ENCODE peak calls at places on chromosomes 1 and 21, in four cellular contexts. N is KBM-7, J is tibial nerve, S is NCI-H187. T is an unnamed sample.

GRCh38 chr1:219790834-219791615 is 137.3 kb downstream of the SLC30A10 start:
- DNase-seq in N (no peak), S (no peak), J (no peak), T (no peak)

GRCh38 chr1:203871114-203871875 is 9.9 kb downstream of the SNRPE start:
- DNase-seq in N (peak; percentile 55), J (no peak), S (no peak), T (peak; percentile 79)

GRCh38 chr1:33609739-33610138 is 137.3 kb downstream of the ZSCAN20 start:
- DNase-seq in N (no peak), J (no peak), S (no peak), T (no peak)

GRCh38 chr1:61585714-61586113 is 139.2 kb downstream of the TM2D1 start:
- DNase-seq in J (no peak), S (no peak), N (peak; percentile 24), T (no peak)

GRCh38 chr1:9100471-9101043 is 28.3 kb downstream of the GPR157 start:
- DNase-seq in N (no peak), J (no peak), S (no peak), T (no peak)

GRCh38 chr1:204194080-204194479 is 2.2 kb downstream of the KISS1 start:
- DNase-seq in J (no peak), S (no peak), N (no peak), T (no peak)

GRCh38 chr1:173193639-173194038 is 13.5 kb downstream of the TNFSF4 start:
- DNase-seq in S (no peak), J (no peak), N (peak; percentile 69), T (no peak)

GRCh38 chr1:59707216-59707615 is 107.5 kb upstream of the HOOK1 start:
- DNase-seq in S (no peak), N (no peak), J (no peak), T (peak; percentile 20)

GRCh38 chr1:82464362-82464931 is 663.7 kb downstream of the ADGRL2 start:
- DNase-seq in N (no peak), S (no peak), J (peak; percentile 14), T (peak; percentile 15)

GRCh38 chr1:33957854-33958253 is 94.0 kb downstream of the HMGB4 start:
- DNase-seq in N (no peak), J (no peak), S (no peak), T (peak; percentile 69)

GRCh38 chr1:66300986-66301451 is 232.9 kb upstream of the SGIP1 start:
- DNase-seq in J (no peak), S (no peak), N (peak; percentile 38), T (no peak)

GRCh38 chr21:44958471-44959191 is 18.8 kb downstream of the SLX9 start:
- DNase-seq in S (no peak), N (no peak), J (peak; percentile 65), T (peak; percentile 48)

GRCh38 chr21:15740383-15740782 is 10.6 kb downstream of the USP25 start:
- DNase-seq in S (no peak), J (no peak), N (no peak), T (no peak)

GRCh38 chr1:188128761-188129160 is 1300.0 kb downstream of the PLA2G4A start:
- DNase-seq in S (no peak), J (no peak), N (no peak), T (no peak)

GRCh38 chr1:59443355-59443754 is 146.5 kb downstream of the FGGY start:
- DNase-seq in S (no peak), J (no peak), N (no peak), T (no peak)

GRCh38 chr1:53089478-53090226 is 27.6 kb downstream of the PODN start:
- DNase-seq in J (no peak), S (no peak), N (no peak), T (no peak)

GRCh38 chr1:59833991-59834390 is 19.2 kb downstream of the HOOK1 start:
- DNase-seq in N (no peak), S (no peak), J (no peak), T (no peak)

GRCh38 chr1:200588698-200589097 is 31.9 kb downstream of the KIF14 start:
- DNase-seq in J (no peak), N (peak; percentile 9), S (no peak), T (no peak)

GRCh38 chr1:178371999-178372398 is 124.8 kb downstream of the CLEC20A start:
- DNase-seq in N (no peak), J (no peak), S (no peak), T (no peak)

GRCh38 chr1:42949312-42950145 is 9.1 kb downstream of the SLC2A1 start:
- DNase-seq in N (no peak), S (no peak), J (no peak), T (no peak)

GRCh38 chr1:24923485-24924113 is 6.5 kb downstream of the RUNX3 start:
- DNase-seq in J (no peak), N (no peak), S (no peak), T (no peak)

GRCh38 chr1:53575948-53576305 is 116.7 kb downstream of the DMRTB1 start:
- DNase-seq in S (no peak), N (no peak), J (no peak), T (no peak)

GRCh38 chr1:217747156-217747769 is 116.1 kb downstream of the SPATA17 start:
- DNase-seq in S (no peak), N (peak; percentile 34), J (no peak), T (peak; percentile 3)

GRCh38 chr1:52659356-52659755 is 26.4 kb downstream of the SHISAL2A start:
- DNase-seq in N (no peak), S (no peak), J (no peak), T (no peak)

GRCh38 chr1:242586355-242586670 is 61.8 kb upstream of the PLD5 start:
- DNase-seq in J (no peak), N (no peak), S (no peak), T (no peak)

GRCh38 chr1:71745326-71745725 is 537.0 kb downstream of the NEGR1 start:
- DNase-seq in N (no peak), J (no peak), S (no peak), T (no peak)

GRCh38 chr1:229839800-229840199 is 213.8 kb downstream of the URB2 start:
- DNase-seq in J (no peak), N (no peak), S (no peak), T (no peak)

GRCh38 chr1:215905493-215906095 is 338.5 kb downstream of the KCTD3 start:
- DNase-seq in N (no peak), S (no peak), J (no peak), T (no peak)

GRCh38 chr1:230204852-230205251 is 137.8 kb downstream of the GALNT2 start:
- DNase-seq in N (no peak), S (no peak), J (no peak), T (no peak)

GRCh38 chr1:187621961-187622360 is 793.2 kb downstream of the PLA2G4A start:
- DNase-seq in J (no peak), S (no peak), N (peak; percentile 24), T (no peak)

GRCh38 chr1:153659656-153660055 is 1.2 kb downstream of the SNAPIN start:
- DNase-seq in J (no peak), S (no peak), N (no peak), T (no peak)

GRCh38 chr1:241847540-241847795 is 536 bp upstream of the EXO1 start:
- DNase-seq in S (no peak), J (no peak), N (no peak), T (no peak)

GRCh38 chr1:27301052-27301422 is 20.9 kb upstream of the TMEM222 start:
- DNase-seq in S (no peak), N (no peak), J (no peak), T (no peak)

GRCh38 chr1:197106869-197107268 is 39.6 kb downstream of the ASPM start:
- DNase-seq in N (no peak), J (no peak), S (no peak), T (no peak)

GRCh38 chr1:53678507-53678906 is 60.5 kb downstream of the GLIS1 start:
- DNase-seq in N (no peak), S (no peak), J (no peak), T (no peak)

GRCh38 chr1:117479086-117479485 is 111.8 kb downstream of the MAN1A2 start:
- DNase-seq in N (no peak), J (no peak), S (no peak), T (no peak)

T was measured in putamen.